ENCODE peak calls at places on chromosomes 11 and 22, in four cellular contexts. One of them, this sample, is unnamed. For H3K36me3 and H3K4me1, the result is how much of the 10 kb centered on the place peaks cover.

GRCh38 chr22:42076764-42077485 is 2.6 kb upstream of the SMDT1 start:
- DNase-seq in right lobe of liver: no peak
- DNase-seq in right atrium auricular region: no peak
- DNase-seq in endodermal cell: no peak
- DNase-seq in this sample: no peak

GRCh38 chr22:29208879-29209623 is 3.4 kb downstream of the EMID1 start:
- DNase-seq in right lobe of liver: no peak
- DNase-seq in right atrium auricular region: no peak
- DNase-seq in endodermal cell: no peak
- DNase-seq in this sample: no peak

GRCh38 chr11:96426356-96427103 is 36.7 kb downstream of the JRKL start:
- DNase-seq in right lobe of liver: no peak
- DNase-seq in right atrium auricular region: no peak
- DNase-seq in endodermal cell: no peak
- DNase-seq in this sample: no peak

GRCh38 chr11:112113539-112114457 is 27.1 kb downstream of the SDHD start:
- DNase-seq in right lobe of liver: no peak
- DNase-seq in right atrium auricular region: no peak
- DNase-seq in endodermal cell: no peak
- DNase-seq in this sample: no peak

GRCh38 chr11:126138636-126139540 is 72.6 kb downstream of the RPUSD4 start:
- DNase-seq in right lobe of liver: no peak
- DNase-seq in right atrium auricular region: no peak
- DNase-seq in endodermal cell: peak
- DNase-seq in this sample: no peak

GRCh38 chr11:14503023-14503422 is 3.4 kb upstream of the COPB1 start:
- DNase-seq in right lobe of liver: no peak
- DNase-seq in right atrium auricular region: no peak
- DNase-seq in endodermal cell: no peak
- DNase-seq in this sample: no peak

GRCh38 chr11:34558211-34558610 is 44.6 kb upstream of the ELF5 start:
- DNase-seq in right lobe of liver: no peak
- DNase-seq in right atrium auricular region: no peak
- DNase-seq in endodermal cell: no peak
- DNase-seq in this sample: no peak

GRCh38 chr11:61543606-61544306 is 35.2 kb downstream of the LRRC10B start:
- DNase-seq in right lobe of liver: no peak
- DNase-seq in right atrium auricular region: no peak
- DNase-seq in endodermal cell: no peak
- DNase-seq in this sample: no peak

GRCh38 chr11:9120659-9121350 is 29.4 kb upstream of the SCUBE2 start:
- DNase-seq in right lobe of liver: no peak
- DNase-seq in right atrium auricular region: no peak
- DNase-seq in endodermal cell: peak
- DNase-seq in this sample: no peak

GRCh38 chr11:36790450-36790849 is 192.4 kb upstream of the RAG2 start:
- DNase-seq in right lobe of liver: no peak
- DNase-seq in right atrium auricular region: no peak
- DNase-seq in endodermal cell: no peak
- DNase-seq in this sample: no peak

GRCh38 chr11:81990659-81991443 is 742.8 kb downstream of the FAM181B start:
- DNase-seq in right lobe of liver: peak
- DNase-seq in right atrium auricular region: no peak
- DNase-seq in endodermal cell: no peak
- DNase-seq in this sample: no peak

GRCh38 chr11:1896895-1897294 is 5.2 kb upstream of the PRR33 start:
- DNase-seq in right lobe of liver: no peak
- DNase-seq in right atrium auricular region: no peak
- DNase-seq in endodermal cell: peak
- DNase-seq in this sample: no peak

GRCh38 chr11:44096360-44097188 is 1.1 kb downstream of the EXT2 start:
- DNase-seq in right lobe of liver: no peak
- DNase-seq in right atrium auricular region: no peak
- DNase-seq in endodermal cell: no peak
- DNase-seq in this sample: no peak

GRCh38 chr11:14253878-14254277 is 105.1 kb downstream of the RRAS2 start:
- DNase-seq in right lobe of liver: no peak
- DNase-seq in right atrium auricular region: no peak
- DNase-seq in endodermal cell: peak
- DNase-seq in this sample: peak

GRCh38 chr11:128713595-128713994 is 19.7 kb downstream of the FLI1 start:
- DNase-seq in right lobe of liver: no peak
- DNase-seq in right atrium auricular region: peak
- DNase-seq in endodermal cell: no peak
- DNase-seq in this sample: no peak

GRCh38 chr22:43847376-43848289 is 14.7 kb downstream of the SULT4A1 start:
- DNase-seq in right lobe of liver: no peak
- DNase-seq in right atrium auricular region: no peak
- DNase-seq in endodermal cell: peak
- DNase-seq in this sample: no peak

GRCh38 chr22:27801197-27801615 is 350 bp downstream of the MN1 start:
- DNase-seq in right lobe of liver: no peak
- DNase-seq in right atrium auricular region: no peak
- DNase-seq in endodermal cell: peak
- DNase-seq in this sample: no peak

GRCh38 chr22:19727310-19728150 is 4.2 kb downstream of the GP1BB start:
- DNase-seq in right lobe of liver: no peak
- DNase-seq in right atrium auricular region: no peak
- DNase-seq in endodermal cell: no peak
- DNase-seq in this sample: no peak

GRCh38 chr11:126722006-126722736 is 278.4 kb downstream of the KIRREL3 start:
- DNase-seq in right lobe of liver: no peak
- DNase-seq in right atrium auricular region: no peak
- DNase-seq in endodermal cell: no peak
- DNase-seq in this sample: no peak

GRCh38 chr11:45472713-45473317 is 186.7 kb upstream of the SYT13 start:
- DNase-seq in right lobe of liver: no peak
- DNase-seq in right atrium auricular region: no peak
- DNase-seq in endodermal cell: no peak
- DNase-seq in this sample: no peak

GRCh38 chr11:13962562-13963168 is at the start of gene SPON1:
- DNase-seq in right lobe of liver: peak
- DNase-seq in right atrium auricular region: no peak
- DNase-seq in endodermal cell: peak
- DNase-seq in this sample: peak

GRCh38 chr11:67406969-67407699 is 3.3 kb downstream of the TBC1D10C start:
- DNase-seq in right lobe of liver: no peak
- DNase-seq in right atrium auricular region: no peak
- DNase-seq in endodermal cell: no peak
- DNase-seq in this sample: no peak

GRCh38 chr11:23679041-23679440 is 817.8 kb upstream of the LUZP2 start:
- DNase-seq in right lobe of liver: no peak
- DNase-seq in right atrium auricular region: no peak
- DNase-seq in endodermal cell: no peak
- DNase-seq in this sample: no peak

GRCh38 chr11:66218846-66219620 is 49.4 kb upstream of the RAB1B start:
- DNase-seq in right lobe of liver: no peak
- DNase-seq in right atrium auricular region: no peak
- DNase-seq in endodermal cell: no peak
- DNase-seq in this sample: no peak

GRCh38 chr11:2930705-2931415 is 1.6 kb upstream of the PHLDA2 start:
- DNase-seq in right lobe of liver: peak
- DNase-seq in right atrium auricular region: no peak
- DNase-seq in endodermal cell: peak
- DNase-seq in this sample: peak

GRCh38 chr11:82733444-82734119 is at the start of gene FAM181B:
- DNase-seq in right lobe of liver: peak
- DNase-seq in right atrium auricular region: no peak
- DNase-seq in endodermal cell: peak
- DNase-seq in this sample: no peak

GRCh38 chr11:9738126-9738525 is 74.2 kb downstream of the SWAP70 start:
- DNase-seq in right lobe of liver: no peak
- DNase-seq in right atrium auricular region: no peak
- DNase-seq in endodermal cell: no peak
- DNase-seq in this sample: no peak

GRCh38 chr11:94800394-94800793 is 32.2 kb downstream of the AMOTL1 start:
- DNase-seq in right lobe of liver: no peak
- DNase-seq in right atrium auricular region: peak
- DNase-seq in endodermal cell: no peak
- DNase-seq in this sample: no peak

GRCh38 chr11:128667873-128668272 is 26.0 kb upstream of the FLI1 start:
- DNase-seq in right lobe of liver: no peak
- DNase-seq in right atrium auricular region: no peak
- DNase-seq in endodermal cell: no peak
- DNase-seq in this sample: no peak

GRCh38 chr22:39349506-39349966 is 255 bp upstream of the SYNGR1 start:
- DNase-seq in right lobe of liver: no peak
- DNase-seq in right atrium auricular region: no peak
- DNase-seq in endodermal cell: peak
- DNase-seq in this sample: no peak

GRCh38 chr11:93073026-93073425 is 103.6 kb downstream of the MTNR1B start:
- DNase-seq in right lobe of liver: no peak
- DNase-seq in right atrium auricular region: no peak
- DNase-seq in endodermal cell: peak
- DNase-seq in this sample: no peak

GRCh38 chr22:27245056-27245455 is 556.5 kb downstream of the MN1 start:
- DNase-seq in right lobe of liver: no peak
- DNase-seq in right atrium auricular region: no peak
- DNase-seq in endodermal cell: no peak
- DNase-seq in this sample: no peak

GRCh38 chr11:78208257-78209165 is 19.8 kb downstream of the USP35 start:
- DNase-seq in right lobe of liver: no peak
- DNase-seq in right atrium auricular region: no peak
- DNase-seq in endodermal cell: no peak
- DNase-seq in this sample: no peak

GRCh38 chr22:12601870-12602779 is 2925.9 kb upstream of the OR11H1 start:
- DNase-seq in right lobe of liver: no peak
- DNase-seq in right atrium auricular region: no peak
- DNase-seq in endodermal cell: no peak
- DNase-seq in this sample: no peak

GRCh38 chr22:47201996-47202818 is 439.8 kb downstream of the TBC1D22A start:
- DNase-seq in right lobe of liver: no peak
- DNase-seq in right atrium auricular region: no peak
- DNase-seq in endodermal cell: peak
- DNase-seq in this sample: no peak

GRCh38 chr11:31240340-31240904 is 129.1 kb downstream of the DCDC1 start:
- DNase-seq in right lobe of liver: no peak
- DNase-seq in right atrium auricular region: no peak
- DNase-seq in endodermal cell: peak
- DNase-seq in this sample: no peak

GRCh38 chr22:40414838-40415505 is 44.6 kb downstream of the SGSM3 start:
- DNase-seq in right lobe of liver: no peak
- DNase-seq in right atrium auricular region: no peak
- DNase-seq in endodermal cell: no peak
- DNase-seq in this sample: no peak

GRCh38 chr22:49885281-49885680 is 31.6 kb downstream of the ZBED4 start:
- DNase-seq in right lobe of liver: no peak
- DNase-seq in right atrium auricular region: no peak
- DNase-seq in endodermal cell: no peak
- DNase-seq in this sample: no peak
- H3K36me3 ChIP-seq in right lobe of liver: under half
- H3K36me3 ChIP-seq in right atrium auricular region: under half
- H3K36me3 ChIP-seq in endodermal cell: half or more
- H3K36me3 ChIP-seq in this sample: under half

DNA sequence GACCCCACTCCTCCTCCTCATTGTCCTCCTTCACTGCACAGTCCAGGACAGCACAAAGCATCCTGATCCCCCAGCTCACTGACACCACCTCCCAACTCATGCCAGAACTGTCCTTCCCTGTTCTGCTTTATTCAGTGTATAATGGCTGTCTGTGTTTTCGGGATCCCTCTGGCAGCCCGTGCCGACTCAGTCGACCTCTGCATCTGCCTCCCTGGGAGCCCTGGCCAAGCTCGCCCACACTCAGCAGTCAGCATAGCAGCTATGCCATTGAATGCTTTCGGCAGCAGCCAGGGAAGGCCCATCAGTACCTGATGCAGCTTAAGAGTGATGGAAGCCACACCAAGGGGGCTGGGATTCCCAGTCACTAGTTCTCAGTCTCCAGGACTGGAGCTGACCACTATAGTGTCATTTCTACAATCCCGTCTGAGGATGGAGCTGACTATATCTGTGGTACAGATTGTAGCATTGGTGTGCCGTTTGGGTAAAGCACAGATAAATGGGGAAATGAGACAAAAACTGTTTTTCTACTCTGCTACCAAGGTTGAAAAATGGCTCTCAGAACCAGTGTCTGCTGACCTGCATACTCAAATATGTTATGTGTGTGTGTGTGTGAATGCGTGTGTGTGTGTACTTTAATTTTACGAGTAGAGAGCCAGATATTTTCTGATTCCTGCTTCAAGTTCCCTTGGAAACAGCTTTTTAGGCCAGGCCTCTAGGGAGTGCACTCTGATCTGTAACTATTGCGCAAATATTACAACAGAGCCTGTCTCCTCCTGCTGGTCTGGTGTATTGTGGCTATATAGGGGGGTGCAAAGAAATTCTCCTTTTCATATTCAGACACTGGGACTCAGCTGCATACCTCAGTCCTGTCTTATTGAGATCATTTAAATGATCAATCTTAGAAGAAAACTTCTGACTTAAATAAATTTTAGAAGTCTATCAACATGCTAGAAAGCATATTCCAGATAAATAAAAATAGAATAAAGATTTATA is 78.8 kb upstream of the TOP3B start:
- DNase-seq in right lobe of liver: no peak
- DNase-seq in right atrium auricular region: no peak
- DNase-seq in endodermal cell: no peak
- DNase-seq in this sample: no peak
- H3K4me1 ChIP-seq in right lobe of liver: under half
- H3K4me1 ChIP-seq in right atrium auricular region: under half
- H3K4me1 ChIP-seq in endodermal cell: under half
- H3K4me1 ChIP-seq in this sample: under half

GRCh38 chr11:131511794-131512193 is 141.4 kb downstream of the NTM start:
- DNase-seq in right lobe of liver: no peak
- DNase-seq in right atrium auricular region: no peak
- DNase-seq in endodermal cell: peak
- DNase-seq in this sample: no peak
- TF ChIP-seq CTCF in right lobe of liver: peak
- TF ChIP-seq CTCF in right atrium auricular region: peak
- TF ChIP-seq CTCF in endodermal cell: peak
- TF ChIP-seq CTCF in this sample: no peak

GRCh38 chr11:100691886-100692285 is 4.8 kb downstream of the ARHGAP42 start:
- DNase-seq in right lobe of liver: no peak
- DNase-seq in right atrium auricular region: no peak
- DNase-seq in endodermal cell: no peak
- DNase-seq in this sample: no peak
- H3K36me3 ChIP-seq in right lobe of liver: under half
- H3K36me3 ChIP-seq in right atrium auricular region: under half
- H3K36me3 ChIP-seq in endodermal cell: half or more
- H3K36me3 ChIP-seq in this sample: under half

DNA sequence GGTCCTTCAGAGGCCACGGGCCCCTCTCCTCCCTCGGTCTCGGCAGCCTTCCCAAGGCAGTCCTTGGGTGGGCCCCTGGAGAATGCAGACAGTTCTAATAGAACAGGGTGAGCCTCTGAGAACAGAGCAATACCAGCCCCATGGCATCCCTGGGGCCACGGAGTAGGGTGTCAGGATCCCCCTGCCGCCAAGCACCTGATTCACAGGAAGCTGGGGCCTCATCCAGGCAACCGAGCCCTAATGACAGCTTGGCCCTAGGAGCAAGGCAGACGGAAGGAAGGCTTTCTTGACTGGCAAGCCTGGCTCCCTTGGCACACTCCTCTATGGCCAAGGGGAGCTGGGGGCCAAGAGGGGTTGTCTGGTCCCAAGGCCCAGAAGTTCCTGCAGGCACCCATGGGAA is 15.2 kb downstream of the TXN2 start:
- DNase-seq in right lobe of liver: no peak
- DNase-seq in right atrium auricular region: no peak
- DNase-seq in endodermal cell: no peak
- DNase-seq in this sample: no peak
- H3K4me1 ChIP-seq in right lobe of liver: under half
- H3K4me1 ChIP-seq in right atrium auricular region: half or more
- H3K4me1 ChIP-seq in endodermal cell: under half
- H3K4me1 ChIP-seq in this sample: under half

GRCh38 chr11:20387262-20388095 is at the start of gene PRMT3:
- DNase-seq in right lobe of liver: peak
- DNase-seq in right atrium auricular region: peak
- DNase-seq in endodermal cell: peak
- DNase-seq in this sample: peak
- TF ChIP-seq CTCF in right lobe of liver: no peak
- TF ChIP-seq CTCF in right atrium auricular region: peak
- TF ChIP-seq CTCF in endodermal cell: peak
- TF ChIP-seq CTCF in this sample: no peak

This sample was measured in lung.